ENCODE peak calls at places on chromosomes 4 and X, in four cellular contexts. K is IMR-90, N is mesendoderm, A is H1. J is an unnamed sample.

GRCh38 chr4:158003212-158003611 is 169.6 kb downstream of the GASK1B start:
- DNase-seq in K (peak), N (no peak), A (no peak), J (no peak)

GRCh38 chr4:1038948-1039492 is 27.6 kb downstream of the FGFRL1 start:
- DNase-seq in K (no peak), N (no peak), A (no peak), J (no peak)

GRCh38 chr4:154982187-154983047 is 201.3 kb downstream of the RBM46 start:
- DNase-seq in K (peak), N (peak), A (peak), J (peak)

GRCh38 chr4:183098080-183098722 is 856 bp upstream of the WWC2 start:
- DNase-seq in K (peak), N (no peak), A (no peak), J (peak)

GRCh38 chr4:7753271-7753670 is 186.4 kb downstream of the AFAP1 start:
- DNase-seq in K (no peak), N (no peak), A (no peak), J (no peak)

GRCh38 chr4:183349673-183350072 is 27.4 kb upstream of the CLDN24 start:
- DNase-seq in K (peak), N (no peak), A (no peak), J (no peak)

GRCh38 chrX:16745102-16745501 is 25.7 kb downstream of the SYAP1 start:
- DNase-seq in K (no peak), N (no peak), A (no peak), J (no peak)

GRCh38 chrX:153491351-153492152 is 3.2 kb upstream of the BGN start:
- DNase-seq in K (no peak), N (no peak), A (no peak), J (no peak)

GRCh38 chrX:46913710-46914109 is 1.5 kb downstream of the JADE3 start:
- DNase-seq in K (peak), N (peak), A (no peak), J (peak)

GRCh38 chr4:3406431-3406830 is 35.3 kb upstream of the HGFAC start:
- DNase-seq in K (no peak), N (no peak), A (no peak), J (no peak)

GRCh38 chr4:101711590-101712255 is 78.8 kb upstream of the BANK1 start:
- DNase-seq in K (no peak), N (no peak), A (no peak), J (no peak)

GRCh38 chr4:14241574-14241973 is 614.0 kb upstream of the BOD1L1 start:
- DNase-seq in K (no peak), N (no peak), A (no peak), J (no peak)

GRCh38 chr4:147334478-147334877 is 146.4 kb upstream of the EDNRA start:
- DNase-seq in K (peak), N (no peak), A (no peak), J (no peak)

GRCh38 chr4:109977854-109978501 is 65.3 kb downstream of the EGF start:
- DNase-seq in K (peak), N (peak), A (no peak), J (no peak)

GRCh38 chr4:69126030-69126429 is 29.8 kb downstream of the UGT2B7 start:
- DNase-seq in K (no peak), N (no peak), A (no peak), J (no peak)
- H2BK120ac ChIP-seq in K (no peak), N (no peak), A (no peak), J (no peak)

GRCh38 chrX:49133759-49134158 is 10.2 kb upstream of the GPKOW start:
- DNase-seq in K (no peak), N (no peak), A (no peak), J (no peak)

DNA sequence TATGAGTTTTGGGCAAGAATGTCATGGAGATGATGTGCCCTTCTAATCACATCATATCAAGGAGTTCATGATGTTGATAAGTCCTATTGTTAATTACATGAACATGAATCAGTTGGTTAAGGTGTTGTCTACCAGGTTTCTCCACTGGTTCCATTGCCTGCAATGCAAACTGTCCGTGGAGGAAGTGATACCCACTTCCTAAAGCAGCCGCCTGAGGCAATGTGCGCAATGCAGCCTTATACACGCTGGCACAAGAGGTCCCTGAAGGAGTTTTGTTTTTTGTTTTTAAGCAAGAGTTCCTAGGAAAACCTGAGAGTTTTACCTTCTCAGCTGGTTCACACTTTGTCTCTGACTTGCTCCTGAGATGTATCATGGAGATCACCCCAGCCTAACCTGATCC is 5.9 kb upstream of the GPKOW start:
- DNase-seq in K (no peak), N (no peak), A (no peak), J (no peak)
- H2BK120ac ChIP-seq in K (no peak), N (no peak), A (no peak), J (no peak)

GRCh38 chr4:120871173-120871572 is 51.4 kb downstream of the PRDM5 start:
- DNase-seq in K (no peak), N (no peak), A (no peak), J (no peak)

GRCh38 chr4:120865985-120866384 is 56.5 kb downstream of the PRDM5 start:
- DNase-seq in K (peak), N (peak), A (no peak), J (peak)

GRCh38 chr4:120873554-120873953 is 49.0 kb downstream of the PRDM5 start:
- DNase-seq in K (no peak), N (no peak), A (no peak), J (no peak)

GRCh38 chr4:120869511-120870278 is 52.8 kb downstream of the PRDM5 start:
- DNase-seq in K (peak), N (no peak), A (no peak), J (no peak)

GRCh38 chr4:120870279-120870673 is 52.2 kb downstream of the PRDM5 start:
- DNase-seq in K (no peak), N (peak), A (no peak), J (no peak)
- H2BK120ac ChIP-seq in K (no peak), N (no peak), A (no peak), J (no peak)

DNA sequence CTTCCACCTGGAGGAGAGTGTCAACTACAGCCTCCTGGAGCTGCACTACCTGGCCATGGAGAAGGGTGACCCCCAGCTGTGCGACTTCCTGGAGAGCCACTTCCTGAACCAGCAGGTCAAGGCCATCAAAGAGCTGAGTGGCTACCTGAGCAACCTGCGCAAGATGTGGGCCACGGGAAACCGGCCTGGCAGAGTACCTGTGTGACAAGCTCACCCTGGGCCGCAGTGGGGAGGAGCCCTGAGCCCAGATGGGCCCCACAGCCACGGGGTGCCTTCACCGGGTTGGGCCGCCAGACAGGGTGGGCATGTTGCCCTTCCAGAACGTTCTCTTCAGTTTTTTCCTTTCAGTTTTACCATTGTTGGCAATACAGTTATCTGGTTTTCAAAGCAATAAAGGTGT is 15.2 kb upstream of the FAM47A start:
- DNase-seq in K (no peak), N (no peak), A (no peak), J (no peak)
- H2BK120ac ChIP-seq in K (no peak), N (no peak), A (no peak), J (no peak)

J was measured in neuronal stem cell.